ENCODE peak calls at places on chromosomes 13 and 19, in nine cellular contexts. P, M, E, S, J, D, V, O and C are unnamed samples.

GRCh38 chr19:13104848-13105646 is 2.4 kb upstream of the LYL1 start:
- DNase-seq in P (no peak), M (no peak), E (no peak), S (no peak), J (no peak), D (no peak), V (no peak), O (no peak), C (no peak)

GRCh38 chr19:42270346-42271044 is 1.4 kb downstream of the CIC start:
- DNase-seq in P (no peak), M (peak), E (peak), S (no peak), J (no peak), D (peak), V (no peak), O (no peak), C (peak)

GRCh38 chr19:57947088-57947418 is 453 bp downstream of the ZNF256 start:
- DNase-seq in P (no peak), M (no peak), E (no peak), S (no peak), J (no peak), D (no peak), V (no peak), O (no peak), C (no peak)

GRCh38 chr13:29936051-29936813 is 85.8 kb upstream of the UBL3 start:
- DNase-seq in P (peak), M (peak), E (no peak), S (no peak), J (no peak), D (no peak), V (no peak), O (no peak), C (no peak)

GRCh38 chr13:33258437-33259193 is 26.9 kb downstream of the STARD13 start:
- DNase-seq in P (no peak), M (no peak), E (no peak), S (no peak), J (no peak), D (peak), V (peak), O (no peak), C (no peak)

GRCh38 chr19:3190921-3191805 is 5.4 kb downstream of the NCLN start:
- DNase-seq in P (no peak), M (no peak), E (no peak), S (no peak), J (no peak), D (no peak), V (no peak), O (no peak), C (no peak)

GRCh38 chr19:18558202-18558555 is 509 bp downstream of the KXD1 start:
- DNase-seq in P (no peak), M (no peak), E (no peak), S (no peak), J (no peak), D (no peak), V (no peak), O (no peak), C (no peak)

GRCh38 chr13:46492946-46493345 is 60.0 kb upstream of the LRCH1 start:
- DNase-seq in P (no peak), M (peak), E (peak), S (no peak), J (peak), D (peak), V (peak), O (peak), C (no peak)

GRCh38 chr13:113837554-113838355 is 26.1 kb downstream of the GAS6 start:
- DNase-seq in P (no peak), M (peak), E (no peak), S (no peak), J (no peak), D (peak), V (peak), O (peak), C (peak)

GRCh38 chr19:35123573-35123972 is 8.0 kb downstream of the FXYD3 start:
- DNase-seq in P (no peak), M (no peak), E (no peak), S (no peak), J (no peak), D (no peak), V (no peak), O (no peak), C (no peak)

GRCh38 chr13:40115456-40115855 is 460.0 kb downstream of the COG6 start:
- DNase-seq in P (no peak), M (no peak), E (no peak), S (no peak), J (no peak), D (peak), V (no peak), O (no peak), C (no peak)

GRCh38 chr19:35637165-35637564 is 4.4 kb upstream of the ETV2 start:
- DNase-seq in P (no peak), M (no peak), E (no peak), S (no peak), J (no peak), D (no peak), V (no peak), O (no peak), C (no peak)

GRCh38 chr13:104750377-104750776 is 1684.2 kb upstream of the SLC10A2 start:
- DNase-seq in P (no peak), M (no peak), E (no peak), S (no peak), J (no peak), D (no peak), V (no peak), O (peak), C (no peak)

GRCh38 chr13:41370736-41371135 is 59.7 kb downstream of the NAA16 start:
- DNase-seq in P (no peak), M (no peak), E (no peak), S (no peak), J (no peak), D (no peak), V (no peak), O (no peak), C (no peak)

GRCh38 chr13:104534847-104535246 is 1468.6 kb upstream of the SLC10A2 start:
- DNase-seq in P (no peak), M (no peak), E (no peak), S (no peak), J (no peak), D (peak), V (no peak), O (no peak), C (no peak)

GRCh38 chr13:24910502-24911134 is 146.6 kb downstream of the RNF17 start:
- DNase-seq in P (no peak), M (no peak), E (no peak), S (no peak), J (no peak), D (no peak), V (peak), O (no peak), C (no peak)

GRCh38 chr19:44741841-44742352 is 6.6 kb upstream of the BCL3 start:
- DNase-seq in P (no peak), M (peak), E (no peak), S (no peak), J (no peak), D (peak), V (peak), O (peak), C (peak)

GRCh38 chr19:39858541-39858940 is 12.4 kb upstream of the FBL start:
- DNase-seq in P (no peak), M (peak), E (no peak), S (no peak), J (no peak), D (peak), V (peak), O (no peak), C (no peak)

GRCh38 chr19:5144545-5145179 is 175.7 kb downstream of the KDM4B start:
- DNase-seq in P (no peak), M (no peak), E (no peak), S (no peak), J (no peak), D (no peak), V (no peak), O (no peak), C (no peak)

GRCh38 chr19:10961073-10961762 is 388 bp downstream of the SMARCA4 start:
- DNase-seq in P (no peak), M (peak), E (no peak), S (no peak), J (peak), D (peak), V (no peak), O (peak), C (no peak)

GRCh38 chr19:33438987-33439781 is 65.7 kb downstream of the CEBPG start:
- DNase-seq in P (no peak), M (no peak), E (no peak), S (no peak), J (no peak), D (no peak), V (no peak), O (no peak), C (no peak)

GRCh38 chr13:99434258-99434788 is 66.9 kb upstream of the TM9SF2 start:
- DNase-seq in P (no peak), M (no peak), E (peak), S (peak), J (no peak), D (no peak), V (no peak), O (peak), C (no peak)

GRCh38 chr19:31110331-31110730 is 238.9 kb downstream of the TSHZ3 start:
- DNase-seq in P (peak), M (no peak), E (no peak), S (no peak), J (no peak), D (peak), V (peak), O (no peak), C (no peak)

GRCh38 chr13:50387124-50387581 is 371.9 kb downstream of the KCNRG start:
- DNase-seq in P (no peak), M (peak), E (no peak), S (no peak), J (peak), D (peak), V (peak), O (no peak), C (no peak)